ENCODE peak calls at places on chromosomes 4 and X, in six cellular contexts. One of them, this sample, is unnamed.

GRCh38 chr4:36243355-36244256 is 708 bp downstream of the ARAP2 start:
- DNase-seq in HCT116: no peak
- DNase-seq in H1: peak
- DNase-seq in fibroblast of lung: peak
- DNase-seq in MM.1S: peak
- DNase-seq in astrocyte: peak
- DNase-seq in this sample: no peak

GRCh38 chr4:87805971-87806370 is 6.6 kb downstream of the IBSP start:
- DNase-seq in fibroblast of lung: peak
- DNase-seq in H1: no peak
- DNase-seq in HCT116: no peak
- DNase-seq in astrocyte: no peak
- DNase-seq in MM.1S: no peak
- DNase-seq in this sample: no peak

GRCh38 chr4:45283352-45283751 is 557.0 kb upstream of the GNPDA2 start:
- DNase-seq in astrocyte: no peak
- DNase-seq in H1: no peak
- DNase-seq in MM.1S: no peak
- DNase-seq in HCT116: no peak
- DNase-seq in fibroblast of lung: no peak
- DNase-seq in this sample: no peak

GRCh38 chr4:52408471-52408870 is 250.6 kb downstream of the USP46 start:
- DNase-seq in fibroblast of lung: no peak
- DNase-seq in H1: no peak
- DNase-seq in astrocyte: no peak
- DNase-seq in HCT116: no peak
- DNase-seq in MM.1S: no peak
- DNase-seq in this sample: no peak

GRCh38 chr4:79977131-79977840 is 95.7 kb downstream of the ANTXR2 start:
- DNase-seq in H1: no peak
- DNase-seq in astrocyte: no peak
- DNase-seq in fibroblast of lung: peak
- DNase-seq in HCT116: no peak
- DNase-seq in MM.1S: no peak
- DNase-seq in this sample: no peak

GRCh38 chr4:79599691-79600090 is 191.7 kb upstream of the GK2 start:
- DNase-seq in astrocyte: no peak
- DNase-seq in MM.1S: no peak
- DNase-seq in H1: no peak
- DNase-seq in fibroblast of lung: no peak
- DNase-seq in HCT116: no peak
- DNase-seq in this sample: no peak

GRCh38 chrX:107716045-107716684 is 59.4 kb downstream of the TSC22D3 start:
- DNase-seq in HCT116: no peak
- DNase-seq in MM.1S: peak
- DNase-seq in H1: no peak
- DNase-seq in astrocyte: peak
- DNase-seq in fibroblast of lung: no peak
- DNase-seq in this sample: peak

GRCh38 chrX:73615022-73615421 is 52.0 kb downstream of the CHIC1 start:
- DNase-seq in MM.1S: no peak
- DNase-seq in HCT116: no peak
- DNase-seq in astrocyte: no peak
- DNase-seq in fibroblast of lung: no peak
- DNase-seq in H1: no peak
- DNase-seq in this sample: no peak

DNA sequence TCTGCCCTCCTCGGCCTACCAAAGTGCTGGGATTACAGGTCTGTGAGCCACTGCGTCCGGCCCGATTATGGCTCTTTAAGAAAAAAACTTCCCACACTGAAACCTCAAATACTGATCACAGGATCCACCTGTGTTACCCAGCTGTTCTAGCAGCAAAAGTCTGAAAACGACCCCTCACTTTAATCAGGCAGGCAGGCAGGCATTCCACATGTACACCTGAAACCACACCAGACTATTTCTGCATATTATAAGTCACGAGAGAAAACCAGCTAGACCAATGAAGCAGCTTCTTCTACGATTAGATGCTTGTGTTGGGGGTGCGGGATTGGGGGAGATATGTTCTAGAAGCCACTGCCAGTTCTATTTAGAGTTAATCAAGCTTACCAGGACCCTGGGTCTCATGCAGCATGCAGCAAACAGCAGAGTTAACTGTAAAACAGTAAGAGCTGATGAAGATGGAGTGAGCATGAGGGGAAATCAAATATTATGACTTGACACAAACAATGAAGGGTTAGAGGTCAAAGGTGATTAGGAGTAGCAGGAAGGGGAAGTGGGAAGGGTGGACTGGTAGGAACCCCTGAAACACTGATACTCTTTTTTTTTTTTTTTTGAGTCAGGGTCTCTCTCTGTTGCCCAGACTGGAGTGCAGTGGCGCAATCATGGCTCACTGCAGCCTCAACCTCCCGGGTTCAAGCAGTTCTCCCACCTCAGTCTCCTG is 18.9 kb upstream of the NKRF start:
- DNase-seq in MM.1S: peak
- DNase-seq in H1: no peak
- DNase-seq in HCT116: no peak
- DNase-seq in fibroblast of lung: no peak
- DNase-seq in astrocyte: no peak
- DNase-seq in this sample: no peak
- TF ChIP-seq EZH2 in MM.1S: no peak
- TF ChIP-seq EZH2 in H1: no peak
- TF ChIP-seq EZH2 in HCT116: no peak
- TF ChIP-seq EZH2 in fibroblast of lung: no peak
- TF ChIP-seq EZH2 in astrocyte: no peak
- TF ChIP-seq EZH2 in this sample: no peak

GRCh38 chr4:3485011-3485881 is 22.1 kb downstream of the DOK7 start:
- DNase-seq in MM.1S: no peak
- DNase-seq in HCT116: no peak
- DNase-seq in astrocyte: no peak
- DNase-seq in fibroblast of lung: no peak
- DNase-seq in H1: no peak
- DNase-seq in this sample: no peak
- TF ChIP-seq EZH2 in MM.1S: peak
- TF ChIP-seq EZH2 in HCT116: no peak
- TF ChIP-seq EZH2 in astrocyte: no peak
- TF ChIP-seq EZH2 in fibroblast of lung: no peak
- TF ChIP-seq EZH2 in H1: no peak
- TF ChIP-seq EZH2 in this sample: no peak

GRCh38 chrX:38163193-38163592 is 57.5 kb downstream of the SRPX start:
- DNase-seq in fibroblast of lung: no peak
- DNase-seq in HCT116: no peak
- DNase-seq in MM.1S: no peak
- DNase-seq in H1: no peak
- DNase-seq in astrocyte: no peak
- DNase-seq in this sample: no peak
- TF ChIP-seq EZH2 in fibroblast of lung: no peak
- TF ChIP-seq EZH2 in HCT116: no peak
- TF ChIP-seq EZH2 in MM.1S: no peak
- TF ChIP-seq EZH2 in H1: no peak
- TF ChIP-seq EZH2 in astrocyte: no peak
- TF ChIP-seq EZH2 in this sample: no peak

GRCh38 chr4:1765409-1766335 is 27.4 kb upstream of the FGFR3 start:
- DNase-seq in H1: no peak
- DNase-seq in fibroblast of lung: no peak
- DNase-seq in MM.1S: no peak
- DNase-seq in HCT116: no peak
- DNase-seq in astrocyte: no peak
- DNase-seq in this sample: peak

GRCh38 chr4:1767058-1767769 is 25.9 kb upstream of the FGFR3 start:
- DNase-seq in astrocyte: no peak
- DNase-seq in H1: no peak
- DNase-seq in fibroblast of lung: peak
- DNase-seq in MM.1S: no peak
- DNase-seq in HCT116: no peak
- DNase-seq in this sample: peak

GRCh38 chr4:1764670-1765069 is 28.4 kb upstream of the FGFR3 start:
- DNase-seq in H1: no peak
- DNase-seq in HCT116: no peak
- DNase-seq in astrocyte: no peak
- DNase-seq in MM.1S: no peak
- DNase-seq in fibroblast of lung: no peak
- DNase-seq in this sample: no peak

GRCh38 chr4:1767770-1768366 is 25.2 kb upstream of the FGFR3 start:
- DNase-seq in fibroblast of lung: peak
- DNase-seq in H1: peak
- DNase-seq in HCT116: no peak
- DNase-seq in MM.1S: peak
- DNase-seq in astrocyte: no peak
- DNase-seq in this sample: peak

DNA sequence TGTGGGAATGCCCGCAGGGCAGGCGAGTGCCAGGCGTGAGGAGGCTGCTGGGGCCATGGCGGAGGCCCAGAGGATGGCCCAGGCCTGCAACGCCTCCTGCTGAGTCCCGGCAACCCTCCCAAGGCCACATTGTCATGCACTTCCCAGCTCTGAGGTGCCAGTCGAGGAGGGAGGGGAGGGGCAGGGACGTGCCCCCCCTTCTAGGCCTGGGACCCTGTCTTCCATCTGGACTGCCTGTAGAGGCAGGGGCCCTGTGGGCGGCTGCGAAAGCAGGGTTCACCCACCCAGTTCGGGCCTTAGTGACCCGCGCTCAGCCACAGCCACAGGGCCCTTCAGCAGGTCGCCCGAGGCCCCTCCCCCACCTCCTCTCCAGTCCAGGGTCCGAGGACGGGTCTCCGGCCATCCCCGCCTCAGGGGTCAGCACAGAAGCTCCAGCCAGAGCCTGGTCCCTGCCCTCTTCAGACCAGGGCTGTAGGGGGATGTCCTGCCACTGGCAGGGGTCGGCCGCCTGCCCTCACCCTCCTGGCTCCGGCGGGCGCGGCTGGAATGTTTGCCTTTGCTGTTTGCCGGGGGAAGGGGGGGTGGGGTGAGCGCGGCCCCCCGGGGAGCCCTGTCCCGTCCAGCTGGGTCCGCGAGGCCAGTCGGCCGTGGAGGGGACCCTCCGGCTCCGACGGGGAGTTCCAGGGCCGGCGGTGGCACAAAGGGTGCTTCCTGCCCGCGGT is 26.6 kb upstream of the FGFR3 start:
- DNase-seq in MM.1S: no peak
- DNase-seq in H1: peak
- DNase-seq in astrocyte: no peak
- DNase-seq in fibroblast of lung: no peak
- DNase-seq in HCT116: no peak
- DNase-seq in this sample: peak
- TF ChIP-seq EZH2 in MM.1S: no peak
- TF ChIP-seq EZH2 in H1: no peak
- TF ChIP-seq EZH2 in astrocyte: peak
- TF ChIP-seq EZH2 in fibroblast of lung: no peak
- TF ChIP-seq EZH2 in HCT116: no peak
- TF ChIP-seq EZH2 in this sample: no peak

GRCh38 chr4:41878170-41878941 is 56.9 kb upstream of the TMEM33 start:
- DNase-seq in fibroblast of lung: no peak
- DNase-seq in HCT116: no peak
- DNase-seq in astrocyte: no peak
- DNase-seq in MM.1S: no peak
- DNase-seq in H1: peak
- DNase-seq in this sample: peak
- TF ChIP-seq EZH2 in fibroblast of lung: no peak
- TF ChIP-seq EZH2 in HCT116: no peak
- TF ChIP-seq EZH2 in astrocyte: peak
- TF ChIP-seq EZH2 in MM.1S: no peak
- TF ChIP-seq EZH2 in H1: peak
- TF ChIP-seq EZH2 in this sample: no peak

DNA sequence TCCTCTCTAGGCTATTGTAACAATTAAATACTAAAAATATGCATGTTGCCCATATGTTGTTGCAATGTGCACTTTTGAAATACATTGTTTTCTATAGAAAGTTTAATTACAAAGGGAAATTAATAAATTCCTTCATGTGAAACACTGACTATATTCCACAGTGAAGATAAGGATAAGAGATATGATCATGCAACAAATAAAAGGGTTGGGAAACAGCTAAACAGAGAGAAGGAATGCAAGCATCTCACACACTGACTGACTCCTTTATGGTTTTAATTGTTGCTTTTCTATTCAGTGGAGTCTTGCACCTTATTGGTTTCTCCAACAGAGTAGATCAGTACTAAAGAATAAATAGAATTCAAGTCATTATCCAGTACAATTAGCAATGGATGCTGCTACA is 37.8 kb downstream of the ELOVL6 start:
- DNase-seq in astrocyte: no peak
- DNase-seq in fibroblast of lung: no peak
- DNase-seq in MM.1S: no peak
- DNase-seq in H1: no peak
- DNase-seq in HCT116: no peak
- DNase-seq in this sample: no peak
- TF ChIP-seq EZH2 in astrocyte: no peak
- TF ChIP-seq EZH2 in fibroblast of lung: no peak
- TF ChIP-seq EZH2 in MM.1S: no peak
- TF ChIP-seq EZH2 in H1: no peak
- TF ChIP-seq EZH2 in HCT116: no peak
- TF ChIP-seq EZH2 in this sample: no peak